ENCODE peak calls at places on chromosomes 4 and X, in six cellular contexts. M is HCT116, R is prostate gland, U is GM23338, J is SK-N-SH, A is suprapubic skin. H is an unnamed sample. For H3K4me1, the result is how much of the 10 kb centered on the place peaks cover.

GRCh38 chr4:102713096-102713495 is 47.7 kb downstream of the MANBA start:
- DNase-seq in M (no peak), R (no peak), U (peak), J (no peak), A (no peak), H (no peak)

GRCh38 chrX:38563006-38563405 is 1.7 kb downstream of the TSPAN7 start:
- DNase-seq in M (no peak), R (no peak), U (no peak), J (peak), A (no peak), H (no peak)

GRCh38 chrX:46589977-46590723 is 16.6 kb downstream of the CHST7 start:
- DNase-seq in M (no peak), R (peak), U (no peak), J (no peak), A (no peak), H (no peak)

GRCh38 chrX:21166302-21166982 is 207.8 kb upstream of the CNKSR2 start:
- DNase-seq in M (no peak), R (no peak), U (peak), J (no peak), A (no peak), H (no peak)

GRCh38 chr4:177051473-177052060 is 258.1 kb upstream of the NEIL3 start:
- DNase-seq in M (peak), R (no peak), U (peak), J (peak), A (no peak), H (no peak)

GRCh38 chr4:22434895-22435294 is 81.0 kb downstream of the ADGRA3 start:
- DNase-seq in M (peak), R (peak), U (peak), J (peak), A (no peak), H (no peak)

GRCh38 chr4:143099693-143100092 is 85.0 kb upstream of the USP38 start:
- DNase-seq in M (no peak), R (no peak), U (no peak), J (no peak), A (no peak), H (no peak)

GRCh38 chrX:11944486-11944885 is 186.4 kb downstream of the MSL3 start:
- DNase-seq in M (no peak), R (no peak), U (peak), J (peak), A (no peak), H (no peak)

GRCh38 chr4:1175635-1176229 is 3.3 kb upstream of the SPON2 start:
- DNase-seq in M (no peak), R (no peak), U (no peak), J (no peak), A (no peak), H (no peak)

GRCh38 chrX:155997436-155997835 is at the start of gene IL9R:
- DNase-seq in M (no peak), R (no peak), U (no peak), J (no peak), A (no peak), H (no peak)

GRCh38 chr4:1640110-1640509 is 44.0 kb downstream of the FAM53A start:
- DNase-seq in M (no peak), R (no peak), U (no peak), J (no peak), A (no peak), H (no peak)

GRCh38 chrX:10450229-10450958 is 170.0 kb downstream of the MID1 start:
- DNase-seq in M (no peak), R (no peak), U (no peak), J (no peak), A (no peak), H (no peak)

GRCh38 chr4:113837397-113837796 is 75.9 kb upstream of the CAMK2D start:
- DNase-seq in M (no peak), R (no peak), U (no peak), J (no peak), A (no peak), H (no peak)

GRCh38 chr4:17447675-17448298 is 64.1 kb downstream of the QDPR start:
- DNase-seq in M (peak), R (peak), U (peak), J (peak), A (no peak), H (no peak)

GRCh38 chrX:121036951-121037350 is 10.5 kb upstream of the GLUD2 start:
- DNase-seq in M (no peak), R (no peak), U (no peak), J (no peak), A (no peak), H (no peak)

GRCh38 chrX:49164589-49165360 is 2.2 kb downstream of the MAGIX start:
- DNase-seq in M (no peak), R (no peak), U (no peak), J (peak), A (no peak), H (peak)

GRCh38 chr4:78356251-78356650 is 195.3 kb upstream of the ANXA3 start:
- DNase-seq in M (no peak), R (no peak), U (no peak), J (no peak), A (no peak), H (no peak)

GRCh38 chrX:1491851-1492349 is 39.2 kb upstream of the ASMTL start:
- DNase-seq in M (peak), R (no peak), U (peak), J (peak), A (peak), H (peak)

GRCh38 chr4:1449833-1450741 is 43.8 kb upstream of the NKX1-1 start:
- DNase-seq in M (no peak), R (no peak), U (no peak), J (peak), A (peak), H (no peak)

GRCh38 chr4:108743021-108743420 is 19.8 kb downstream of the ETNPPL start:
- DNase-seq in M (no peak), R (no peak), U (peak), J (no peak), A (no peak), H (no peak)

GRCh38 chr4:177396352-177396751 is 45.9 kb downstream of the AGA start:
- DNase-seq in M (no peak), R (no peak), U (no peak), J (no peak), A (no peak), H (no peak)

GRCh38 chr4:112181358-112182000 is 36.2 kb downstream of the FAM241A start:
- DNase-seq in M (no peak), R (no peak), U (no peak), J (no peak), A (no peak), H (no peak)

GRCh38 chrX:53939127-53939526 is 105.1 kb downstream of the PHF8 start:
- DNase-seq in M (no peak), R (no peak), U (no peak), J (no peak), A (no peak), H (no peak)

GRCh38 chr4:41432889-41433288 is 105.1 kb upstream of the LIMCH1 start:
- DNase-seq in M (no peak), R (no peak), U (peak), J (no peak), A (no peak), H (no peak)

GRCh38 chr4:41432219-41432618 is 105.7 kb upstream of the LIMCH1 start:
- DNase-seq in M (no peak), R (no peak), U (peak), J (no peak), A (no peak), H (no peak)

GRCh38 chr4:41428941-41429669 is 108.9 kb upstream of the LIMCH1 start:
- DNase-seq in M (no peak), R (peak), U (no peak), J (no peak), A (no peak), H (no peak)

GRCh38 chr4:41428205-41428940 is 109.6 kb upstream of the LIMCH1 start:
- DNase-seq in M (no peak), R (no peak), U (no peak), J (no peak), A (no peak), H (no peak)

DNA sequence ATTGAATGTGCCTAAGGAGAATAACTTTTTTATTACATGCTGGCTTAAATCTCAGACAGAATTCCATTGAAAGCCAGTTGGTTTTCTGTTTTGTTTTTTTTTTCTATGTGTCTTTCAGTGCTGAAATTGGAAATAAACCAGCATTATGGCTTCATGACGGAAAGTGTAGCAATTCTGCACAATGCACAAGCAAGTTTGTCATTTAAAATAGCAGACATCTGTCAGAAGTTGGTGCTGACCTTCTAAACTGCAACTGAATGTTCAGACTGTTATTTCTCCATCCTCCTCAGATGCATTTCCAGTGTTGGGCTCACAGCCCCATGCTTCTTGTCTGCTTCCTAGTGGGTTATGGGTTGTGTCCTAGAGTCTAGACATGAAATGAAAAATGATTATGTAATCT is 107.2 kb upstream of the LIMCH1 start:
- DNase-seq in M (no peak), R (no peak), U (no peak), J (no peak), A (no peak), H (no peak)
- H3K4me1 ChIP-seq in M (under half), R (under half), U (under half), J (under half), A (under half), H (under half)

DNA sequence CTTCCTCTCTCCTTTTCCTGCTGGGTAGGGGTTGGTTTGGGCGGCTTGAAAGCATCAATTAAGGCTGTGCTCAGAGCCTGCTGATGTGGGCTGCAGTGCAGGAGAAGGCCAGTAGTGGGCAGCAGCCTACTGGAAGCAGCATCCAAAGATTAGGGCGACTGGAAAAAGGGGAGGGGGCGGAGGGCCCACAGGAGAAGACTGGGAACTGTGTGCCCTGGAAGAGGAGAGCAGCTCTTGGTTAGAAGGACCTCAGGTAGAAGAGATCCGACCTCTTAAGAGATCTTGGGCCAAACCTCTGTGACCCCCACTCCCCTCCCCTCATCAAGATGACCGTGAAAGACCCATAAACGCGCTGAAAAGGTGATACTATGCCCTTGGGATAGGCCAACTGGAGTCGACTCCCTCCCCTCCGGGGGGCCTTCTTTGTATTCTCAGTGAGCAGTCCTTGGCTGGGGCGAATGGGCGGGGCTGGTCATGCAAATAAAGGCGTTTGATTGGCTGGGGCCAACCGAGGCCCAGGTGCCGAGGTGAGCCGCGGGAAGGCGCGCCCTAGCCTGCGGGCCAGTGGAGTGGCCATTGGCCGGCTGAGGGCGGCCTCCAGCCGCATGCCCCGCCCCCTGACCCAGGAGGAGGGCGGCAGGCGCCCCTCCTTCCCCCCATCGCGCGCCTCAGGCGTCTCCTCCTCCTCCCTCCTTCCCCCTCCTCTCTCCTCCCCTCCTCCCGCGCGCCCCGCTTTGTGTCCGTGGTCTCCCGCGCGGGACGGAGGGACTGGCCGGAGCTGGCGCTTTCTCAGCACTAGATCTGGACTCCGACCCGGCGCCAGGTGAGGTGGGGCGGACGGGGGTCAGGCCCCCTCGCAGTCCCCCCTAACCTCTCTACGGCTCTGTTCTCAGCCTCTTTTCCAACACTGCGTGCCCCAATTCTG is 10.1 kb downstream of the DLG3 start:
- DNase-seq in M (peak), R (peak), U (peak), J (peak), A (no peak), H (peak)
- TF ChIP-seq POLR2AphosphoS5 in M (peak), R (no peak), U (peak), J (no peak), A (no peak), H (peak)

GRCh38 chr4:38085394-38086150 is 125.4 kb downstream of the PTTG2 start:
- DNase-seq in M (no peak), R (no peak), U (peak), J (no peak), A (no peak), H (no peak)

GRCh38 chr4:38080575-38080974 is 120.4 kb downstream of the PTTG2 start:
- DNase-seq in M (no peak), R (no peak), U (no peak), J (no peak), A (no peak), H (no peak)

GRCh38 chr4:38080061-38080531 is 119.9 kb downstream of the PTTG2 start:
- DNase-seq in M (no peak), R (no peak), U (no peak), J (no peak), A (no peak), H (no peak)

GRCh38 chr4:38084984-38085383 is 124.8 kb downstream of the PTTG2 start:
- DNase-seq in M (no peak), R (no peak), U (no peak), J (no peak), A (no peak), H (no peak)

GRCh38 chr4:38082424-38083374 is 122.5 kb downstream of the PTTG2 start:
- DNase-seq in M (no peak), R (no peak), U (no peak), J (no peak), A (no peak), H (no peak)
- H3K4me1 ChIP-seq in M (under half), R (under half), U (under half), J (under half), A (under half), H (under half)

GRCh38 chr4:7822858-7823257 is 116.8 kb downstream of the AFAP1 start:
- DNase-seq in M (no peak), R (no peak), U (no peak), J (no peak), A (no peak), H (peak)
- TF ChIP-seq POLR2AphosphoS5 in M (no peak), R (no peak), U (no peak), J (no peak), A (no peak), H (no peak)

GRCh38 chr4:37469286-37469685 is 216.9 kb downstream of the RELL1 start:
- DNase-seq in M (no peak), R (no peak), U (no peak), J (no peak), A (no peak), H (no peak)
- H3K4me1 ChIP-seq in M (under half), R (under half), U (under half), J (under half), A (under half), H (under half)

DNA sequence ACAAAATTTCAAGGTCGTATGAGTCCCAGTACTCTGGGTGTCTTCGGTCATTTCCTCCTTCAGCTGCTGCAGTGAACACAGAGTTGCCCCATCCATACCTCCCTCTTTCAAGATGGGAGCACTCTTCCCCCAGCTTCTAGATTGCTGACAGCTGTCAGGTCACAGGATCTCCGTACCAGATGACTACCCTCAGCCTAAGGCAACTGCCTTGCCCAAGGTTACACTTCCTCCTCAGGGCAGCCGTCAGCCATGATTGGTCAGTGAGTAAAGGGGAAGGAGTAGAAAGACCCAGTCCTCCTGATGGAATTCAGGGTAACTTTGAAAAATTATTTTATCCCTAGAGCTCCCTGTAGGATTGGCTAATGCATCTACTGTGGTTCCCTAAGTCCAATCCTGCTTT is 81.6 kb downstream of the NAF1 start:
- DNase-seq in M (no peak), R (no peak), U (no peak), J (no peak), A (no peak), H (no peak)
- TF ChIP-seq POLR2AphosphoS5 in M (no peak), R (no peak), U (no peak), J (no peak), A (no peak), H (no peak)

GRCh38 chr4:129532573-129532972 is 436.6 kb downstream of the C4orf33 start:
- DNase-seq in M (no peak), R (no peak), U (no peak), J (no peak), A (no peak), H (no peak)

DNA sequence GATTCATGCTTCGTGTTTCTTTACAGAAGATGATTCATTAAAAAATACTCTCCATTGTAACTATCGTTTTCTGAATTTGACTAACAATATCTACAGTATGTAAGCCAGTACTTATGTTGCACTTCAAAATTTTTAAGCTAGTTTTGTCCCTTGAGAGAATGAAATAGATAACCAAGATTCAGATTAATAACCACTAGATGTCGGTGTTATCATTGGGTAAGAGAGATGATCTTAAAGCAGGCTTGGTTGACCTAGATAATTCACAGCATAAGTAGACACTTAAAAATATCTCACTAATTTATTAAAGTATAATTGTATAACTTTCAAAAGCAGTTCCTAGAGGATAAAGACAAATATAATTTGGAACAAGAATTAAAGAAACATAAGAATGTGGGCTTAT is 430.9 kb downstream of the C4orf33 start:
- DNase-seq in M (peak), R (no peak), U (peak), J (peak), A (no peak), H (no peak)
- H3K4me1 ChIP-seq in M (under half), R (under half), U (under half), J (under half), A (under half), H (under half)